ENCODE peak calls at places on chromosomes 13 and 19, in ten cellular contexts. K, V, U, A, H, N, D, E, T and Q are unnamed samples.
A peak's percentile ranks its signal among the peaks of the same experiment; 100 is the strongest.

GRCh38 chr19:48325265-48325910 is at the start of gene EMP3:
- DNase-seq in K (peak; percentile 92), V (peak; percentile 86), U (peak; percentile 92), A (peak; percentile 94), H (peak; percentile 80), N (peak; percentile 91), D (peak; percentile 66), E (peak; percentile 47), T (peak; percentile 81), Q (no peak)

GRCh38 chr13:59342396-59342795 is 821.3 kb downstream of the DIAPH3 start:
- DNase-seq in K (no peak), V (no peak), U (no peak), A (no peak), H (no peak), N (no peak), D (no peak), E (no peak), T (no peak), Q (no peak)

GRCh38 chr13:100138859-100139491 is 50.1 kb downstream of the PCCA start:
- DNase-seq in K (no peak), V (no peak), U (no peak), A (no peak), H (no peak), N (no peak), D (no peak), E (no peak), T (no peak), Q (no peak)

GRCh38 chr19:9913237-9914000 is 22.9 kb downstream of the OLFM2 start:
- DNase-seq in K (no peak), V (no peak), U (no peak), A (no peak), H (no peak), N (no peak), D (no peak), E (peak; percentile 24), T (no peak), Q (no peak)

GRCh38 chr19:310141-310651 is 19.0 kb upstream of the PLPP2 start:
- DNase-seq in K (peak; percentile 44), V (no peak), U (no peak), A (peak; percentile 74), H (peak; percentile 20), N (peak; percentile 35), D (no peak), E (no peak), T (no peak), Q (no peak)

GRCh38 chr19:13842294-13843103 is 34.4 kb upstream of the NANOS3 start:
- DNase-seq in K (peak; percentile 92), V (peak; percentile 74), U (peak; percentile 82), A (peak; percentile 80), H (no peak), N (peak; percentile 57), D (peak; percentile 85), E (peak; percentile 85), T (peak; percentile 91), Q (no peak)

GRCh38 chr13:31234729-31235128 is 35.0 kb downstream of the B3GLCT start:
- DNase-seq in K (no peak), V (no peak), U (peak; percentile 11), A (no peak), H (no peak), N (peak; percentile 8), D (peak; percentile 6), E (no peak), T (no peak), Q (peak; percentile 7)

GRCh38 chr19:20151617-20152145 is 15.3 kb upstream of the ZNF486 start:
- DNase-seq in K (no peak), V (no peak), U (no peak), A (no peak), H (no peak), N (no peak), D (no peak), E (no peak), T (no peak), Q (no peak)

GRCh38 chr19:6736917-6737283 is 480 bp downstream of the GPR108 start:
- DNase-seq in K (no peak), V (no peak), U (no peak), A (no peak), H (no peak), N (no peak), D (no peak), E (no peak), T (no peak), Q (no peak)

GRCh38 chr19:29967623-29968022 is 25.6 kb downstream of the URI1 start:
- DNase-seq in K (no peak), V (no peak), U (no peak), A (peak; percentile 43), H (no peak), N (peak; percentile 72), D (peak; percentile 36), E (no peak), T (no peak), Q (no peak)

GRCh38 chr19:5955638-5955935 is 22.4 kb downstream of the RANBP3 start:
- DNase-seq in K (peak; percentile 20), V (no peak), U (no peak), A (peak; percentile 63), H (no peak), N (peak; percentile 30), D (no peak), E (no peak), T (no peak), Q (no peak)

GRCh38 chr19:33676999-33677665 is 55.4 kb downstream of the CHST8 start:
- DNase-seq in K (no peak), V (no peak), U (no peak), A (no peak), H (no peak), N (no peak), D (no peak), E (no peak), T (no peak), Q (no peak)

GRCh38 chr19:2607712-2608601 is 94.5 kb downstream of the GNG7 start:
- DNase-seq in K (no peak), V (peak; percentile 81), U (no peak), A (no peak), H (no peak), N (no peak), D (no peak), E (no peak), T (no peak), Q (no peak)

GRCh38 chr13:59318320-59318930 is 845.3 kb downstream of the DIAPH3 start:
- DNase-seq in K (peak; percentile 69), V (peak; percentile 8), U (peak; percentile 42), A (peak; percentile 74), H (peak; percentile 16), N (peak; percentile 45), D (peak; percentile 60), E (peak; percentile 9), T (peak; percentile 67), Q (peak; percentile 66)

GRCh38 chr13:95556981-95557380 is 4.5 kb downstream of the CLDN10 start:
- DNase-seq in K (no peak), V (no peak), U (no peak), A (no peak), H (no peak), N (no peak), D (no peak), E (no peak), T (no peak), Q (no peak)

DNA sequence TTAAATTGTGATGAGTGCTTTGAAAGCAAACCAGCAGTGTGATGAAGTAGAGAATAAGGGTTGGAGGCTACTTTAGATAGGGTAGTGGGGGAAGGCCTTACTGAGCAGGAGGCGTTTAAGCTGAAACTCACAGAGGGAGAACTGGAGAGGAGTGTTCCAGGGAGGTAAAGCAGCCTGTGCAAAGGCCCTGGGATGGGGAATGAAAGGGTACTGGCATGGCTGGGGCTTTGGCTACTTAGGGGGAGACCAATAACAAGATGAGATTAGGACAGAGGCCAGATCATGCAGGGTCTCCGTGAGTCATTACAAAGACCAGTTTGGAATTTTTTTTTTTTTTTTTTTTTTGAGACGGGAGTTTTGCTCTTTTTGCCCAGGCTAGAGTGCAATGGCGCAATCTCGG is 1.1 kb downstream of the PPP5C start:
- DNase-seq in K (no peak), V (no peak), U (no peak), A (no peak), H (no peak), N (no peak), D (no peak), E (no peak), T (no peak), Q (no peak)
- H3K4me3 ChIP-seq in K (no peak overlapping the region), V (peak overlapping the region; percentile 98), U (peak overlapping the region; percentile 71), A (peak overlapping the region; percentile 92), H (peak overlapping the region; percentile 99), N (peak overlapping the region; percentile 94), D (peak overlapping the region; percentile 61), E (peak overlapping the region; percentile 82), T (peak overlapping the region; percentile 99), Q (no peak overlapping the region)

GRCh38 chr13:67932991-67933390 is 702.9 kb upstream of the PCDH9 start:
- DNase-seq in K (no peak), V (no peak), U (no peak), A (no peak), H (no peak), N (no peak), D (no peak), E (no peak), T (no peak), Q (no peak)
- H3K4me3 ChIP-seq in K (no peak overlapping the region), V (no peak overlapping the region), U (no peak overlapping the region), A (no peak overlapping the region), H (no peak overlapping the region), N (no peak overlapping the region), D (no peak overlapping the region), E (no peak overlapping the region), T (no peak overlapping the region), Q (no peak overlapping the region)

GRCh38 chr19:8185343-8186068 is 23.7 kb upstream of the CERS4 start:
- DNase-seq in K (no peak), V (no peak), U (peak; percentile 36), A (no peak), H (no peak), N (no peak), D (no peak), E (no peak), T (no peak), Q (no peak)
- H3K4me3 ChIP-seq in K (no peak overlapping the region), V (no peak overlapping the region), U (no peak overlapping the region), A (no peak overlapping the region), H (no peak overlapping the region), N (no peak overlapping the region), D (no peak overlapping the region), E (no peak overlapping the region), T (no peak overlapping the region), Q (no peak overlapping the region)

GRCh38 chr19:15108845-15109767 is 1.9 kb downstream of the SYDE1 start:
- DNase-seq in K (peak; percentile 47), V (no peak), U (no peak), A (no peak), H (no peak), N (no peak), D (no peak), E (no peak), T (no peak), Q (no peak)

GRCh38 chr19:15105044-15105443 is 2.2 kb upstream of the SYDE1 start:
- DNase-seq in K (no peak), V (no peak), U (no peak), A (no peak), H (no peak), N (no peak), D (no peak), E (no peak), T (no peak), Q (no peak)

GRCh38 chr19:15108145-15108844 is 1.1 kb downstream of the SYDE1 start:
- DNase-seq in K (peak; percentile 50), V (no peak), U (no peak), A (peak; percentile 6), H (no peak), N (no peak), D (no peak), E (no peak), T (no peak), Q (no peak)

GRCh38 chr19:15109768-15110417 is 2.7 kb downstream of the SYDE1 start:
- DNase-seq in K (peak; percentile 33), V (no peak), U (no peak), A (no peak), H (no peak), N (no peak), D (no peak), E (no peak), T (no peak), Q (no peak)

GRCh38 chr19:15107056-15108010 is at the start of gene SYDE1:
- DNase-seq in K (peak; percentile 70), V (no peak), U (peak; percentile 33), A (peak; percentile 68), H (no peak), N (peak; percentile 45), D (no peak), E (no peak), T (peak; percentile 68), Q (no peak)
- H3K4me3 ChIP-seq in K (peak within 1 kb of the TSS; percentile 92), V (no peak within 1 kb of the TSS), U (peak within 1 kb of the TSS; percentile 94), A (peak within 1 kb of the TSS; percentile 77), H (peak within 1 kb of the TSS; percentile 78), N (peak within 1 kb of the TSS; percentile 75), D (peak within 1 kb of the TSS; percentile 50), E (peak within 1 kb of the TSS; percentile 54), T (peak within 1 kb of the TSS; percentile 93), Q (peak within 1 kb of the TSS; percentile 68)